ENCODE peak calls at places on chromosomes 6 and 20, in six cellular contexts. W is heart left ventricle, X is fibroblast of pulmonary artery, H is upper lobe of right lung, M is fibroblast of the aortic adventitia, Q is AG10803. O is an unnamed sample.
A peak's percentile ranks its signal among the peaks of the same experiment; 100 is the strongest.

GRCh38 chr6:111888928-111889696 is 15.9 kb upstream of the FYN start:
- DNase-seq in W (peak; percentile 51), X (peak; percentile 48), H (no peak), M (peak; percentile 40), Q (peak; percentile 29), O (no peak)

GRCh38 chr6:2687456-2687855 is 63.3 kb downstream of the MYLK4 start:
- DNase-seq in W (no peak), X (no peak), H (no peak), M (no peak), Q (no peak), O (no peak)

GRCh38 chr20:35146299-35146921 is 726 bp downstream of the EDEM2 start:
- DNase-seq in W (no peak), X (no peak), H (peak; percentile 69), M (no peak), Q (no peak), O (peak; percentile 45)

GRCh38 chr6:47041741-47042140 is 391 bp downstream of the ADGRF1 start:
- DNase-seq in W (no peak), X (no peak), H (no peak), M (no peak), Q (no peak), O (no peak)

GRCh38 chr6:134211297-134211696 is 106.6 kb downstream of the SGK1 start:
- DNase-seq in W (no peak), X (no peak), H (no peak), M (no peak), Q (no peak), O (no peak)

GRCh38 chr6:82924799-82925535 is 140.7 kb downstream of the UBE3D start:
- DNase-seq in W (no peak), X (peak; percentile 60), H (no peak), M (peak; percentile 26), Q (peak; percentile 47), O (no peak)

GRCh38 chr20:49984426-49985153 is 1.8 kb downstream of the SNAI1 start:
- DNase-seq in W (no peak), X (no peak), H (no peak), M (no peak), Q (no peak), O (no peak)

GRCh38 chr20:56422824-56423189 is 10.7 kb downstream of the CASS4 start:
- DNase-seq in W (no peak), X (peak; percentile 66), H (no peak), M (no peak), Q (no peak), O (no peak)

GRCh38 chr6:82169138-82169876 is 78.2 kb downstream of the IBTK start:
- DNase-seq in W (no peak), X (no peak), H (no peak), M (no peak), Q (no peak), O (no peak)

GRCh38 chr6:20922743-20923142 is 388.5 kb downstream of the CDKAL1 start:
- DNase-seq in W (no peak), X (no peak), H (no peak), M (no peak), Q (no peak), O (no peak)

GRCh38 chr6:157269261-157269794 is 54.0 kb downstream of the TMEM242 start:
- DNase-seq in W (peak; percentile 89), X (peak; percentile 96), H (no peak), M (peak; percentile 78), Q (peak; percentile 68), O (no peak)

GRCh38 chr20:61682114-61682997 is 383.3 kb downstream of the TAF4 start:
- DNase-seq in W (no peak), X (no peak), H (no peak), M (no peak), Q (peak; percentile 24), O (no peak)

DNA sequence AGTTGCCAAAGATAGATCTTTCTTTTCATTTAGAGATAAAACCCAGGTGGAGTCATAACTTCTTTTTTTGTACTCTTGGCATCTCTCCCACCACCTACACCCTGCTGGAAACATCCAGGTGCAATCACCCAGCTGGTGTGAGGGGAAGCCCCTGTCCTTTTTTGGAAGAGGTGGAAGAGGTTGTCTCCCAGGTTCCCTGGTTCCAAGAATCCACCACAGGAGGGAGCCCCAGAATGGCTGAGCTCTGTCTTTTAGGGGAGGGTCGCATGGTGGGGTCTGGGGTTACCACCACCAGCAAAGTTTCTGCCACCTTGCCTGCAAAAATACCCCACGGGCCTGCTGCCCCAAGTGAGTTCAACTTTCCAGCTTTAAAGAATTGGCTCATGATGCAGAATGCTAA is 10.8 kb downstream of the SMOC2 start:
- DNase-seq in W (no peak), X (no peak), H (no peak), M (no peak), Q (no peak), O (no peak)
- TF ChIP-seq CTCF in W (no peak), X (peak; percentile 26), H (peak; percentile 25), M (peak; percentile 54), Q (no peak), O (no peak)

DNA sequence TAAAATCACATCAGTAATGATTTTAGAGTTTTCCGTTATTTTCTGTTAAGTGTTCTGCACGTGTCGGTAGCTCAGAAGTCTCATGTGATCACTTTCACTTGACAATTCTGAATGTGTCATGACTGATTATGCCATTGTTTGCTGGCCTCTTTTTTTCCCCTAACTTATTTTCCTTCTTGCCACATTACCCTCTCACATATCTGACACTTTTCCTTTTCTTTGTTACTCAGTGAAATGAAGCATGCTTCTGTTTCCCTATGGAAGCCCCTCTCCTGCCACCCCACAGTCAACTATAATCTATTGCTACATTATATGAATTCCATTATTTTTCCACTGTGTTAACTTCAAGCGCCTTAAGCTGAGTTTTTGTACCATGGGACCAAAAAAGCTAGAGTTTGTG is 531.6 kb upstream of the HS3ST5 start:
- DNase-seq in W (no peak), X (no peak), H (no peak), M (no peak), Q (no peak), O (no peak)
- TF ChIP-seq CTCF in W (no peak), X (no peak), H (no peak), M (no peak), Q (no peak), O (no peak)

GRCh38 chr20:13549451-13549850 is 89.3 kb downstream of the TASP1 start:
- DNase-seq in W (no peak), X (no peak), H (no peak), M (no peak), Q (no peak), O (no peak)

GRCh38 chr20:13554076-13554475 is 84.7 kb downstream of the TASP1 start:
- DNase-seq in W (no peak), X (peak; percentile 44), H (no peak), M (peak; percentile 69), Q (peak; percentile 40), O (no peak)

GRCh38 chr20:13552061-13552460 is 86.7 kb downstream of the TASP1 start:
- DNase-seq in W (no peak), X (no peak), H (no peak), M (no peak), Q (no peak), O (no peak)

GRCh38 chr20:13554706-13555105 is 84.0 kb downstream of the TASP1 start:
- DNase-seq in W (no peak), X (peak; percentile 14), H (no peak), M (peak; percentile 33), Q (peak; percentile 25), O (no peak)
- TF ChIP-seq CTCF in W (no peak), X (no peak), H (no peak), M (no peak), Q (no peak), O (no peak)

GRCh38 chr6:107180114-107180513 is 64.8 kb upstream of the BEND3 start:
- DNase-seq in W (no peak), X (no peak), H (no peak), M (no peak), Q (no peak), O (no peak)

GRCh38 chr6:107173779-107174178 is 58.5 kb upstream of the BEND3 start:
- DNase-seq in W (no peak), X (peak; percentile 13), H (no peak), M (peak; percentile 25), Q (peak; percentile 6), O (no peak)

DNA sequence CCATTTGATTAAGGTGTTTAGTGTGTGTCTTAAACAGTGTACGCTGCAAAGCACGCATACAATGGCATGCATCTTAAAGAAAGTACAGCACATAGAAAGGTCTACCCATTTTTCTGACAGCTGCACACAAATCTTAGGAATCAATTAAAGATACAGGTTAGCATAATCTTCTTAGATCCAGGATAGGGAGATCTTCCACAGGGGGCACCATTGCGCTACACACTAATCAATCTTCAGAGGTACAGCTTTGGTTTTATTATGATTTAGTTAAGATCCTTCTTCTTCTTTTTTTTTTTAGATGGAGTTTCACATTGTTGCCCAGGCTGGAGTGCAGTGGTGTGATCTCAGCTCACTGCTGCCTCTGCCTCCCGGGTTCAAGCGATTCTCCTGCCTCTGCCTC is 63.7 kb upstream of the BEND3 start:
- DNase-seq in W (no peak), X (peak; percentile 43), H (no peak), M (peak; percentile 22), Q (no peak), O (peak; percentile 42)
- TF ChIP-seq CTCF in W (no peak), X (peak; percentile 35), H (peak; percentile 19), M (no peak), Q (peak; percentile 30), O (no peak)

GRCh38 chr6:75145976-75146375 is 59.9 kb downstream of the COL12A1 start:
- DNase-seq in W (no peak), X (no peak), H (no peak), M (no peak), Q (no peak), O (peak; percentile 1)
- TF ChIP-seq CTCF in W (no peak), X (no peak), H (no peak), M (no peak), Q (no peak), O (no peak)

O was measured in activated CD8-positive, alpha-beta T cell treated with anti-CD3 and anti-CD28 coated beads for 36 hours.